ENCODE peak calls at places on chromosomes 5 and 9, in seven cellular contexts. W, L, X, V, Y, E and H are unnamed samples.

GRCh38 chr9:115158666-115159481 is 40.9 kb upstream of the TNC start:
- DNase-seq in X (no peak), Y (no peak), V (no peak), W (no peak), E (no peak), L (no peak), H (no peak)

GRCh38 chr5:137595680-137596079 is 96.6 kb upstream of the SPOCK1 start:
- DNase-seq in V (no peak), X (no peak), Y (no peak), W (no peak), E (no peak), L (no peak), H (no peak)

GRCh38 chr9:138046641-138047301 is 169.2 kb downstream of the CACNA1B start:
- DNase-seq in L (no peak), X (no peak), W (no peak), E (no peak), V (no peak), Y (peak; percentile 37), H (no peak)

GRCh38 chr5:180128671-180129261 is 57.2 kb upstream of the RNF130 start:
- DNase-seq in E (no peak), W (no peak), Y (no peak), X (no peak), V (no peak), L (no peak), H (no peak)

GRCh38 chr5:100840364-100840763 is 62.7 kb downstream of the ST8SIA4 start:
- DNase-seq in W (no peak), E (no peak), X (no peak), V (peak; percentile 12), Y (no peak), L (no peak), H (no peak)

GRCh38 chr9:13992136-13992798 is 321.7 kb downstream of the NFIB start:
- DNase-seq in W (no peak), Y (no peak), L (no peak), V (no peak), E (no peak), X (no peak), H (no peak)

GRCh38 chr9:129136446-129137049 is 25.3 kb downstream of the PTPA start:
- DNase-seq in W (no peak), E (no peak), Y (no peak), L (no peak), V (no peak), X (no peak), H (no peak)

GRCh38 chr5:66653380-66653779 is 57.2 kb downstream of the MAST4 start:
- DNase-seq in W (no peak), E (no peak), X (peak; percentile 9), L (no peak), Y (no peak), V (no peak), H (no peak)

GRCh38 chr9:135502168-135502872 is 1.8 kb downstream of the MRPS2 start:
- DNase-seq in E (no peak), Y (no peak), V (no peak), X (no peak), W (no peak), L (no peak), H (no peak)

GRCh38 chr9:32706004-32706749 is 70.7 kb upstream of the TAF1L start:
- DNase-seq in Y (no peak), W (no peak), E (no peak), L (no peak), V (no peak), X (no peak), H (no peak)

GRCh38 chr5:65334077-65334476 is 147.6 kb downstream of the ADAMTS6 start:
- DNase-seq in W (no peak), X (no peak), Y (no peak), V (peak; percentile 39), E (no peak), L (no peak), H (no peak)

GRCh38 chr9:1051286-1052118 is 1.3 kb downstream of the DMRT2 start:
- DNase-seq in V (no peak), W (no peak), Y (no peak), E (no peak), X (no peak), L (no peak), H (peak; percentile 72)

GRCh38 chr5:76811214-76811613 is 7.6 kb upstream of the F2RL1 start:
- DNase-seq in L (no peak), V (no peak), E (no peak), X (no peak), Y (no peak), W (no peak), H (no peak)

GRCh38 chr5:76086060-76086459 is 2.9 kb downstream of the SV2C start:
- DNase-seq in X (no peak), W (no peak), L (no peak), E (no peak), Y (no peak), V (no peak), H (no peak)

GRCh38 chr9:122180633-122181032 is 20.9 kb downstream of the MORN5 start:
- DNase-seq in L (peak; percentile 57), E (no peak), W (no peak), Y (no peak), X (no peak), V (peak; percentile 15), H (no peak)

GRCh38 chr9:35489313-35490154 is at the start of gene RUSC2:
- DNase-seq in Y (peak; percentile 85), V (peak; percentile 78), W (peak; percentile 47), L (peak; percentile 84), X (peak; percentile 92), E (peak; percentile 84), H (peak; percentile 94)
- TF ChIP-seq CTCF in Y (peak; percentile 7), V (peak; percentile 29), W (peak; percentile 55), L (peak; percentile 53), X (peak; percentile 48), E (peak; percentile 64), H (peak; percentile 43)

GRCh38 chr5:119255571-119256356 is 100.1 kb upstream of the TNFAIP8 start:
- DNase-seq in E (no peak), V (no peak), L (no peak), Y (no peak), W (no peak), X (peak; percentile 40), H (no peak)

GRCh38 chr5:119257613-119258012 is 98.2 kb upstream of the TNFAIP8 start:
- DNase-seq in W (no peak), L (no peak), E (no peak), Y (no peak), V (no peak), X (no peak), H (no peak)
- TF ChIP-seq CTCF in W (no peak), L (no peak), E (no peak), Y (no peak), V (no peak), X (no peak), H (no peak)

DNA sequence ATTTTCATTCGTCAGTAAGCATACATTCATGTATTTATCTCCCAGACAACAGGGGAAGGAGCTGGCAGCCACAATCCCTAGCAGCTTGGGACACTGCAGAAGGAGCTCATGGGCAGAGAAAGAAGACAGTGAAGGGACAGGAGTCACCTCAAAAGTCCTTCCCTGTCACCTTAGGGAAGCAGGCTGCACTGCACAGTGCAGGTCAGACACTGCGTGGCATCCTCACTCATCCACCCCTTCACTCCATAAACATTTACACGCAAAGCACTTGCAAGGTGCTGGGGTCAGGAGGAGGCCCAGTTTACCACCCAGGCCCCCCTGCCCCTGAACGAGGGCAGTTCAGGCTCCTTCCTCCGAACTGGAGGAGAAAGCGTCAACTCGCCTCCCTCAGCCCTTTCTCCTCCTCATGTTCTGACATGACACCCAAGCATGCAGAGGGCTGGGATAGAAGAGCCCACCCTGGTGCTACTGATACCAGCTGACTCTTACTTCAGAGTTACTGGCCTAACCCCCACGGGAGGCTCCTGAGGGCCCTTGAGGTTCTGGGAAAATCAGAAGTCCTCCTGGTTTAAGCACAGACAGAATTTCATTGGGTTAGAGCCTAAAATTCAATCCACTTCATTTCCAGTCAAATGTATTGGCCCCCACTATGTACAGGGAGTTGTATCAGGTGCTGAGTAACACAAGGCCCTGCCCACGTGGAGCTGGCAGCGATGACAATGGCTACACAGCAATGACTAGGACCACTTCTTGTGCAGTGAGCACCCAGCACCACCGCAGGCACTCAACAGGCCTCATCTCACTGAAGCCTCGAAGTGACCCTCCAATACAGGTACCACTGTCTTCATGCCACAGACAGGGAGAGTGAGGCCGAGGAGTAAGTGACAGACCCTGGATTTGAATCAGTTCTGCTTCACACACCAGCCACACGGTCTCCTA is 70.4 kb downstream of the RAPGEF1 start:
- DNase-seq in W (no peak), L (no peak), E (no peak), X (no peak), Y (no peak), V (no peak), H (no peak)
- TF ChIP-seq CTCF in W (no peak), L (no peak), E (no peak), X (no peak), Y (no peak), V (no peak), H (no peak)

DNA sequence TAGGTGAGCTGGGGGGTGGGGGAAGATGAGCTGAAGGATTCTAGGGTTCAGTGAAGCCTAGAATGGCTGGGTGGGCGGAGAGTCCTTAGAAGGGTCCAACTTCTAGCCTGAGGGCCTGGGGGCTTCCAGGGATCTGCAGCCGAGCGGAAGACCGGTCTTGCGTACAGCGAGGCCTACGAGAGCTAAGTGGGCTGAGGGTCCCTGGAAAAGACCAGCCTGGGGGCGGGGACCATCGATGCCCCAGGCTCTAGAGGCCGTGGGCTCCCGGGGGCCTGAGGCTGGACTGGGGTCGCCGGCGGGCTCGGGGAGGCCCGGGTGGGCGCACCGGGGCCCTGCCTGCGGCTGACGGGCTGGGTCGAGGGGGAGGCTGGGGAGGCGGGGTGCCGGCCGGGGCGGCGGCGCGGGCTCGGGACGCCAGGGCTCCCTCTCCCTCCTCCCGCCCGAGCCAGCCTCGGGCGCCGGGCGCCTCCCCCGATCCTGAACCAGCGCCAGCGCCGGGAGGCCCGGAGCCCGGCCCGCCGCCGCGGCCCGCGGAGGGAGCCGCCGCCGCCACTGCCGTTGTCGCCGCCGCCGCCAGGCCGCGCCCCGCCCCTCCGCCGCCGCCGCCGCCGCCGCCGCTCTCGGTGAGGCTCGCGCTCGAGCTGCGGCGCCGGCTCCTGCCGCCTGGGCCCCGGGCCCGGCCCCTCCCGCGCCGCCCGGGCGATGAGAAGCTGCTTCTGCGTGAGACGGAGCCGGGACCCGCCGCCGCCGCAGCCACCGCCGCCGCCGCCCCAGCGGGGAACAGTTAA is at the start of gene MVB12B:
- DNase-seq in X (peak; percentile 37), V (peak; percentile 44), E (no peak), L (no peak), W (peak; percentile 69), Y (peak; percentile 63), H (peak; percentile 58)
- TF ChIP-seq CTCF in X (no peak), V (no peak), E (no peak), L (no peak), W (no peak), Y (no peak), H (no peak)

DNA sequence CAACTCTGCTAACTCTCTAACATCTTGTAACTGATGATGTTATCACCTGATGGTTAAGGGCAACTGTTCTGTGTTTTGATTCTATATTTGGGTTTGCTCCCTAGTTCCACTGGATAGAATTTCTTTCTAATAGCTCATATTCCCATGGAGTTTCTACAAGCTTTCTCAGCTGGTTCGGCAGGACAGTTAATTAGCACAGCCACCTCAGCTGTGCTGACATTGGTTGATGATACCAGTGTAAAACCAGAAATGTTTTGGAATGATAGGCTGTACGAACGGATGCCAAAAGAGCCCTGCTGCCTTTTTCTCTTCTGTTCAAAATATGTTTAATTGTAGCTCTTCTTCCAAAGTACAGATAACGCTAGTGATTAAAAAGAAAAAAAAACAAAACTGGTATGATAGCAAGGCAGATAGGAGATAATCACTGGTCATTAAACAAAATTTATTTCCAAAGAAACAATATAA is 440.5 kb upstream of the ZNF608 start:
- DNase-seq in Y (no peak), E (no peak), V (no peak), L (no peak), X (no peak), W (no peak), H (no peak)
- TF ChIP-seq CTCF in Y (no peak), E (no peak), V (no peak), L (no peak), X (no peak), W (no peak), H (no peak)

GRCh38 chr5:155027993-155028629 is 14.6 kb downstream of the KIF4B start:
- DNase-seq in Y (no peak), E (no peak), X (peak; percentile 13), L (no peak), V (peak; percentile 32), W (no peak), H (no peak)
- TF ChIP-seq CTCF in Y (no peak), E (no peak), X (peak; percentile 43), L (peak; percentile 26), V (peak; percentile 22), W (no peak), H (no peak)